ENCODE peak calls at places on chromosomes 2 and 18, in six cellular contexts. Z is body of pancreas, D is GM06990, L is fibroblast of villous mesenchyme, A is Calu3, P is thoracic aorta. I is an unnamed sample.

GRCh38 chr18:37282386-37283037 is 283.1 kb downstream of the CELF4 start:
- DNase-seq in Z (no peak), D (no peak), L (no peak), A (peak; percentile 26), P (no peak), I (no peak)

GRCh38 chr2:3581367-3582262 is 6.6 kb downstream of the RPS7 start:
- DNase-seq in Z (no peak), D (no peak), L (no peak), A (no peak), P (no peak), I (no peak)

GRCh38 chr2:26274058-26274613 is 29.4 kb downstream of the HADHB start:
- DNase-seq in Z (peak; percentile 83), D (no peak), L (peak; percentile 98), A (peak; percentile 72), P (peak; percentile 46), I (no peak)

GRCh38 chr2:150681120-150681796 is 193.8 kb upstream of the RND3 start:
- DNase-seq in Z (no peak), D (no peak), L (peak; percentile 97), A (peak; percentile 18), P (no peak), I (no peak)

GRCh38 chr18:72375628-72376027 is 168.5 kb downstream of the CBLN2 start:
- DNase-seq in Z (no peak), D (no peak), L (peak; percentile 29), A (no peak), P (no peak), I (no peak)

GRCh38 chr2:238128061-238129040 is 10.1 kb upstream of the KLHL30 start:
- DNase-seq in Z (no peak), D (no peak), L (no peak), A (no peak), P (no peak), I (no peak)

GRCh38 chr2:1080984-1081383 is 130.3 kb downstream of the SNTG2 start:
- DNase-seq in Z (no peak), D (no peak), L (no peak), A (no peak), P (no peak), I (no peak)

GRCh38 chr18:36786686-36787085 is 42.1 kb downstream of the TPGS2 start:
- DNase-seq in Z (peak; percentile 61), D (no peak), L (peak; percentile 79), A (no peak), P (peak; percentile 32), I (no peak)

GRCh38 chr2:187644991-187645390 is 90.8 kb upstream of the TFPI start:
- DNase-seq in Z (no peak), D (no peak), L (no peak), A (no peak), P (no peak), I (no peak)

GRCh38 chr2:72994282-72994990 is 77.1 kb downstream of the SFXN5 start:
- DNase-seq in Z (no peak), D (no peak), L (no peak), A (no peak), P (no peak), I (no peak)

GRCh38 chr2:52311862-52312261 is 1279.9 kb upstream of the NRXN1 start:
- DNase-seq in Z (no peak), D (no peak), L (no peak), A (no peak), P (no peak), I (no peak)

GRCh38 chr18:49933530-49933929 is 120.2 kb upstream of the ACAA2 start:
- DNase-seq in Z (no peak), D (no peak), L (peak; percentile 7), A (no peak), P (no peak), I (no peak)

GRCh38 chr2:231780123-231780908 is 766 bp downstream of the PDE6D start:
- DNase-seq in Z (no peak), D (peak; percentile 15), L (peak; percentile 38), A (peak; percentile 27), P (no peak), I (no peak)

DNA sequence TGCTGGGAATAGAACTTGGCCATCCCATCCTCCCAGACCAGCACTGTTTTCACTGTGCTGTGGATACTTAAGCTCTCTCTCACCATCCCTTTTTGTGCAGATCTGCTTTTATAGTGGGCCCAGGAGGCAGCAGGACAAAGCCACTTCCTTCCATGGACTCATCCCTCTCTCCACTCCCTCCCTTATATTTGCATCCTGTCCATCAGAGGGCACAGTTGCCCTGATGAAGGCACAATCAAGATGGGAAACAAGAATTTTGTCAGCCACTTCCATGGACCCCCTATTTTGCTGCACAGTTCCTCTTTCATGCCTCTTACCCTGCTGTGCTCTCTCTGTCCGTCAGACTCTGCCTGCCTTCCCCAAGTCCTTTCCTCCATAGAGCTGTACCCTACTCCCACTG is 338.7 kb downstream of the HRH4 start:
- DNase-seq in Z (no peak), D (no peak), L (no peak), A (no peak), P (no peak), I (no peak)
- TF ChIP-seq CTCF in Z (no peak), D (no peak), L (peak; percentile 6), A (no peak), P (no peak), I (no peak)

DNA sequence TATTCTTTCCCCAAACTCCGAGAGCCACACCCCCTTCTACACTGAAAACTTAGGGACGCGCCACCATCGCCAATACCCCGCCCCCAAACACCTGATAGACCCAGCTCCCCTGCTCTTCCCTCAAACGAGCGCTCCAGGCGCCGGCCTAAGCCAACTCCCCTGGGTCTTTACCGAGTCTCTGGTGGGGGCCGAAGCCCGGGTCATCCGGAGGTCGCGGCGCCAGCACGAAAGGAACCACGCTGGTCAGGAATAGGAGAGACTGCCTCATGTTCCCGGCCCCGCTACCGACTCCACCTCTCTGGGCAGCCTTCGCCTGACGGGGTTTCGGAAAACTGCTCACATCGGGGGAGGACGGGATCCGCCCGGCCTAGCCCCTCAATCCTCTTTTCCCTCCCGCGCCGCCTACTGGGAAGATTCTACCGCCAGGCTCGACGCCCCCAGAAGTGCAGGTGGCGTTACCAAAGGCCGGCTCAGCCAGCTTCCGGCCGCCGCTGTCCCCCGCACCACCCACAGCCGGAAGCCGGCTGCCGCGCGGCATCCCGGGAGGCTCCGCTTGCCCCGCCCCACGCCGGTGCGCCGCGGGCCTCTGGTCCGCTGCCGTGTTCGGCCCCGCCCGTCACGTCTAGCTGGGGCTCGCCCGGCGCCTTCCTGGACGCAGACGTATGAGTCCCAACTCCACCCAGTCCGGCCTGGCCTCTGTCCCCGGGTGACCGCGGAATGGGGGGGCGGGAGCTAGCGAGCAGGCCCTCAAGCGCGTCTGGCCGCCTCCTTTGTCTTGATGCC is at the start of gene ADAM17:
- DNase-seq in Z (peak; percentile 97), D (peak; percentile 97), L (peak; percentile 98), A (peak; percentile 97), P (peak; percentile 90), I (peak; percentile 92)
- TF ChIP-seq CTCF in Z (peak; percentile 50), D (peak; percentile 50), L (peak; percentile 56), A (no peak), P (peak; percentile 52), I (peak; percentile 49)

GRCh38 chr2:12110074-12110473 is 363.6 kb downstream of the LPIN1 start:
- DNase-seq in Z (no peak), D (no peak), L (no peak), A (no peak), P (no peak), I (no peak)

GRCh38 chr2:12106440-12107080 is 360.1 kb downstream of the LPIN1 start:
- DNase-seq in Z (peak; percentile 18), D (peak; percentile 15), L (peak; percentile 97), A (peak; percentile 64), P (no peak), I (peak; percentile 15)

GRCh38 chr2:12109363-12110017 is 363.1 kb downstream of the LPIN1 start:
- DNase-seq in Z (no peak), D (no peak), L (peak; percentile 33), A (no peak), P (no peak), I (no peak)

GRCh38 chr2:12105180-12105579 is 358.7 kb downstream of the LPIN1 start:
- DNase-seq in Z (no peak), D (no peak), L (no peak), A (no peak), P (no peak), I (no peak)

DNA sequence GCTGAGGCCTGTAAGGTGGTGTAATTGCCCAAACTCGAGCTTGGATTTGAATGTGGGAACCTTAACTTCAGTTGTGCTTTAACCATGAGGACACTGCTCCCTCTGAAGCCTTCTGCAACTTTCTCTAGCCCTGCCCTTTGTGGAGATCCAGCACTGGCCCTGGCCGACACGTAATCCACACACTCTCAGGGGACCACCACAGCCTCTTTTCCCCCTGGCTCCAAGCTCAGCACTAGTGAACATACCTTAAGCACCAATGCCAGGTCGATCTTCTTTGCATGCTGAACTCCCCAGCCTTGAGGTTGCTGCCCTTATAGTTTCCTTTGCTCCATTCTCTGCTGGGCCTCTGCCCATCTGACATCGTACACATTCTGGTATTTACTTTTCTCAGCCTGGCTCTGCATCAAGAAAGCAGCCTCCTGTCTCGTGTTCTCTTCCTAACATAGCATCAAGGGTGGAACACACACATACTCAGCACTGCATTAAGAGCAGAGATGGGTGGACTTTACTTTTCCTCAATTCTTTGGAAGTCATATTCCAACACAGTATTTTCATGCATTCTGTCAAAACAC is 361.5 kb downstream of the LPIN1 start:
- DNase-seq in Z (peak; percentile 59), D (no peak), L (peak; percentile 14), A (no peak), P (no peak), I (no peak)
- TF ChIP-seq CTCF in Z (no peak), D (no peak), L (no peak), A (no peak), P (no peak), I (no peak)

GRCh38 chr2:96526101-96526591 is 10.4 kb upstream of the ARID5A start:
- DNase-seq in Z (peak; percentile 16), D (no peak), L (no peak), A (no peak), P (no peak), I (no peak)

GRCh38 chr2:96528680-96529375 is 7.7 kb upstream of the ARID5A start:
- DNase-seq in Z (no peak), D (no peak), L (no peak), A (no peak), P (peak; percentile 69), I (no peak)

GRCh38 chr2:96527990-96528679 is 8.4 kb upstream of the ARID5A start:
- DNase-seq in Z (peak; percentile 34), D (peak; percentile 53), L (peak; percentile 49), A (no peak), P (peak; percentile 81), I (peak; percentile 51)

GRCh38 chr2:96526615-96527014 is 9.9 kb upstream of the ARID5A start:
- DNase-seq in Z (no peak), D (no peak), L (no peak), A (no peak), P (no peak), I (no peak)

DNA sequence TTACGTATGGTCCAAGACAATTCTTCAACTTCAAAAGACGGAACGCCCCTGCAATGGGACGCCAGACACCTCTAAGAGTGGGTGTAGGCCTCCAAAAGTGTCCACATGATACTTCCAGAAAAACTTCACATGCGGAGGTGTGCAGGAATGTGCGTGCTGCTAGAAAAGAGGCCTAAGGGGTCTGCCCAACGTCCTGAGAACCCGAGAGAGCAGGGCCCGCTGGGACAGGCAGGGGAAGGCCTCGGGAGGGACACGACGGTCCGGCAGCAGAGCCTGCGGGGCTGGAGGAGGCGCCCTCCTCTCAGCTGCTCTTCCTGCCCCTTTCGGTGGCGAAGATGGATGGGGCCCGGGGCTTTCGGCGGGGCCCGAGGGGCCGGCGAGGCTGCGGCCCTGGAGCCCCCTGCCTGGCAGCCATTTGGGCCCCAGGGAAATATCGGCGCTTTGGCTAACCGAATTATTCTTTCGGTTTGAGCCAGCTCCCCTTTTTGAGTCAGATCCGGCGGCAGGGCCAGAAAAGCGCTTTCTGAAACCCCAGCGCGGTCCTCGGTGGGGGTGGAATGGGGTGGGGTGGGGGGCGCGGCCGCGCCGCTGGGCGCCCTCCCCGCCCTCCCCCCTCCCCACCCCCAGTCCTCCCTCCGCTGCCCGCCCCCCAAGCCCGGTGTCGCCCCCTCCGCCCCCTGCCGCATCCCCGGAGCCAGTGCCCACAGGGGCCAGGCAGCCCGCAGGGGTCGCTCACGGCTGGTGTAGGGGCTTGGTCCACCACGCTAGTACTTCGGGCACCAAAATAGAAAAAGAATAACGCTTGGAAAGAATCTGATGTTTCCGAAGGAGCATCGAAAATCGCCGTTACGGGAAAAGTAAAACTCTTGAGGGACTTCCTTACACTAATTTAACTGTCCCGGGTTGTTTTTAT is 9.2 kb upstream of the ARID5A start:
- DNase-seq in Z (no peak), D (peak; percentile 81), L (peak; percentile 34), A (no peak), P (no peak), I (peak; percentile 83)
- TF ChIP-seq CTCF in Z (no peak), D (peak; percentile 28), L (peak; percentile 41), A (no peak), P (peak; percentile 40), I (peak; percentile 31)